ENCODE peak calls at places on chromosomes 2 and 18, in five cellular contexts. One of them, this sample, is unnamed. For H3K4me1, the result is how much of the 10 kb centered on the place peaks cover.

GRCh38 chr2:60297296-60298010 is 256.0 kb downstream of the BCL11A start:
- DNase-seq in hepatocyte: peak
- DNase-seq in cardiac muscle cell: no peak
- DNase-seq in astrocyte: no peak
- DNase-seq in aorta: no peak
- DNase-seq in this sample: peak

GRCh38 chr2:195543902-195544894 is 112.8 kb upstream of the SLC39A10 start:
- DNase-seq in hepatocyte: no peak
- DNase-seq in aorta: no peak
- DNase-seq in cardiac muscle cell: peak
- DNase-seq in astrocyte: peak
- DNase-seq in this sample: no peak

GRCh38 chr2:188319845-188320244 is 28.2 kb downstream of the GULP1 start:
- DNase-seq in hepatocyte: no peak
- DNase-seq in aorta: no peak
- DNase-seq in astrocyte: no peak
- DNase-seq in cardiac muscle cell: no peak
- DNase-seq in this sample: no peak

GRCh38 chr18:58221060-58221725 is 177.2 kb downstream of the NEDD4L start:
- DNase-seq in astrocyte: peak
- DNase-seq in cardiac muscle cell: peak
- DNase-seq in hepatocyte: peak
- DNase-seq in aorta: no peak
- DNase-seq in this sample: no peak

GRCh38 chr18:76489081-76489480 is 6.0 kb downstream of the ZNF516 start:
- DNase-seq in cardiac muscle cell: no peak
- DNase-seq in astrocyte: peak
- DNase-seq in aorta: no peak
- DNase-seq in hepatocyte: no peak
- DNase-seq in this sample: no peak

GRCh38 chr2:127721311-127721977 is 20.1 kb downstream of the SFT2D3 start:
- DNase-seq in astrocyte: peak
- DNase-seq in cardiac muscle cell: no peak
- DNase-seq in aorta: no peak
- DNase-seq in hepatocyte: no peak
- DNase-seq in this sample: no peak

GRCh38 chr2:47344890-47345583 is 57.9 kb upstream of the MSH2 start:
- DNase-seq in astrocyte: peak
- DNase-seq in cardiac muscle cell: peak
- DNase-seq in aorta: no peak
- DNase-seq in hepatocyte: peak
- DNase-seq in this sample: peak

GRCh38 chr18:78957140-78957539 is 22.5 kb upstream of the SALL3 start:
- DNase-seq in aorta: no peak
- DNase-seq in hepatocyte: no peak
- DNase-seq in astrocyte: no peak
- DNase-seq in cardiac muscle cell: no peak
- DNase-seq in this sample: no peak

GRCh38 chr2:37934591-37935513 is 9.8 kb downstream of the RMDN2 start:
- DNase-seq in astrocyte: no peak
- DNase-seq in cardiac muscle cell: no peak
- DNase-seq in aorta: no peak
- DNase-seq in hepatocyte: no peak
- DNase-seq in this sample: no peak

GRCh38 chr2:157777425-157777824 is 98.7 kb downstream of the ACVR1 start:
- DNase-seq in cardiac muscle cell: peak
- DNase-seq in hepatocyte: peak
- DNase-seq in astrocyte: no peak
- DNase-seq in aorta: no peak
- DNase-seq in this sample: peak

GRCh38 chr2:2765176-2765800 is 434.2 kb upstream of the MYT1L start:
- DNase-seq in cardiac muscle cell: no peak
- DNase-seq in hepatocyte: no peak
- DNase-seq in astrocyte: no peak
- DNase-seq in aorta: no peak
- DNase-seq in this sample: no peak

GRCh38 chr2:111227716-111228141 is 107.0 kb downstream of the BCL2L11 start:
- DNase-seq in cardiac muscle cell: peak
- DNase-seq in aorta: no peak
- DNase-seq in astrocyte: peak
- DNase-seq in hepatocyte: no peak
- DNase-seq in this sample: no peak

GRCh38 chr2:71339685-71340084 is 8.1 kb downstream of the ZNF638 start:
- DNase-seq in astrocyte: no peak
- DNase-seq in cardiac muscle cell: no peak
- DNase-seq in hepatocyte: no peak
- DNase-seq in aorta: no peak
- DNase-seq in this sample: no peak
- H3K4me1 ChIP-seq in astrocyte: under half
- H3K4me1 ChIP-seq in cardiac muscle cell: under half
- H3K4me1 ChIP-seq in hepatocyte: under half
- H3K4me1 ChIP-seq in aorta: under half
- H3K4me1 ChIP-seq in this sample: under half

DNA sequence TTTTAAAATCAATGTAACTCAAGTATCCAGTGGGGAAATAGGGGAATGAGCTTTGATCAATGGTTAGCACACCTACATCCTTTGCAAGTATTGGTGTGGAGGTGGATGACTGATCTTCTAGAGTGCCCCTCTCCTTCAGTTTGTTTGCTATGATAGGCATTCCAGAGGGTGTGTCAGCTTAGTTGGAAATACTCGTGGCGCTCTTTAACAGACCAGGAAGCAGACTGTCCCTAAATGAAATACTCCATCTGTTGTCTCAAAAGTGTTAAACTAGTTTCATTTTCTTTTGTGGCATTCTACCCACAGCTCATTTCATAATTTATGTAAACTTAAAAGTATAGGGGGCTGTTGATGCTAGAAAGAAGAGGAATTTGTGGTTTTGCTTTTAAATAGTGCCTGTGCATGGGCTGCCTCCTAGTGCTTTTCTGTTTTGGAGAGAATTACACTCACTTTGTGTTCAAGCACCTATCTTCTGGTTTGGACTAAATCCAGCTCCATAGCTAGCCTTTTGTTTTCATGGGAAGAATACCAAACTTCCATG is 66.2 kb downstream of the STAT1 start:
- DNase-seq in hepatocyte: peak
- DNase-seq in cardiac muscle cell: peak
- DNase-seq in astrocyte: peak
- DNase-seq in aorta: no peak
- DNase-seq in this sample: no peak
- H3K4me3 ChIP-seq in hepatocyte: no peak
- H3K4me3 ChIP-seq in cardiac muscle cell: no peak
- H3K4me3 ChIP-seq in astrocyte: peak
- H3K4me3 ChIP-seq in aorta: no peak
- H3K4me3 ChIP-seq in this sample: no peak

GRCh38 chr2:217922101-217923006 is 80.4 kb downstream of the TNS1 start:
- DNase-seq in cardiac muscle cell: peak
- DNase-seq in astrocyte: peak
- DNase-seq in aorta: peak
- DNase-seq in hepatocyte: no peak
- DNase-seq in this sample: no peak

GRCh38 chr2:217919781-217920351 is 82.9 kb downstream of the TNS1 start:
- DNase-seq in astrocyte: peak
- DNase-seq in hepatocyte: no peak
- DNase-seq in aorta: peak
- DNase-seq in cardiac muscle cell: peak
- DNase-seq in this sample: peak

GRCh38 chr2:217920879-217921603 is 81.8 kb downstream of the TNS1 start:
- DNase-seq in cardiac muscle cell: peak
- DNase-seq in astrocyte: peak
- DNase-seq in aorta: peak
- DNase-seq in hepatocyte: no peak
- DNase-seq in this sample: peak

GRCh38 chr2:217924346-217924901 is 78.4 kb downstream of the TNS1 start:
- DNase-seq in astrocyte: no peak
- DNase-seq in cardiac muscle cell: no peak
- DNase-seq in aorta: no peak
- DNase-seq in hepatocyte: no peak
- DNase-seq in this sample: no peak

GRCh38 chr2:217923007-217923686 is 79.6 kb downstream of the TNS1 start:
- DNase-seq in hepatocyte: no peak
- DNase-seq in aorta: no peak
- DNase-seq in cardiac muscle cell: no peak
- DNase-seq in astrocyte: no peak
- DNase-seq in this sample: no peak
- H3K4me1 ChIP-seq in hepatocyte: half or more
- H3K4me1 ChIP-seq in aorta: under half
- H3K4me1 ChIP-seq in cardiac muscle cell: under half
- H3K4me1 ChIP-seq in astrocyte: half or more
- H3K4me1 ChIP-seq in this sample: under half

DNA sequence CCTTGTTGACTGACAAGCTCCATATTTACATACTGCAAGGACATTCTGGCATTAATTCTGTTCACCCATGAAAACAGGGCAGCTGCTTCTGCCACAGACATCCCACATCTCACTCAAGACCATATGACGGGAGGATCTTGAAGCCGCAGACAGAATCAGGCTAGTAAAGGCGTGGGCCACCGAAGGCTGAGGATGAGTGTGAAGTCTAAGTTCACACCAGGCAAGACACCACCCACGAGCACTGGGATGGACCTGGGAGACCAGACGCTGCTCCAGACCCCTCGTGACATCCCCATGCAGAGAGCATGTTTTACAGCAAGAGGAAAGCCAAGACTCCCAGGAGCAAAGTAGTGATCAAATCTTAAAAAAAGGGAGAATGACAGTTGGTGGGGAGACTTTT is 3.2 kb downstream of the FHL2 start:
- DNase-seq in astrocyte: no peak
- DNase-seq in aorta: no peak
- DNase-seq in cardiac muscle cell: no peak
- DNase-seq in hepatocyte: no peak
- DNase-seq in this sample: no peak
- H3K4me3 ChIP-seq in astrocyte: peak
- H3K4me3 ChIP-seq in aorta: no peak
- H3K4me3 ChIP-seq in cardiac muscle cell: no peak
- H3K4me3 ChIP-seq in hepatocyte: no peak
- H3K4me3 ChIP-seq in this sample: no peak

GRCh38 chr2:207138573-207139297 is 27.0 kb downstream of the KLF7 start:
- DNase-seq in astrocyte: no peak
- DNase-seq in aorta: no peak
- DNase-seq in hepatocyte: no peak
- DNase-seq in cardiac muscle cell: no peak
- DNase-seq in this sample: no peak
- H3K4me1 ChIP-seq in astrocyte: under half
- H3K4me1 ChIP-seq in aorta: under half
- H3K4me1 ChIP-seq in hepatocyte: under half
- H3K4me1 ChIP-seq in cardiac muscle cell: under half
- H3K4me1 ChIP-seq in this sample: under half

GRCh38 chr2:144240656-144241339 is 279.1 kb downstream of the ZEB2 start:
- DNase-seq in cardiac muscle cell: no peak
- DNase-seq in astrocyte: no peak
- DNase-seq in aorta: no peak
- DNase-seq in hepatocyte: no peak
- DNase-seq in this sample: no peak

GRCh38 chr2:144242311-144242710 is 277.6 kb downstream of the ZEB2 start:
- DNase-seq in cardiac muscle cell: no peak
- DNase-seq in hepatocyte: no peak
- DNase-seq in aorta: no peak
- DNase-seq in astrocyte: no peak
- DNase-seq in this sample: no peak

GRCh38 chr2:144248350-144249034 is 271.4 kb downstream of the ZEB2 start:
- DNase-seq in astrocyte: no peak
- DNase-seq in aorta: no peak
- DNase-seq in hepatocyte: no peak
- DNase-seq in cardiac muscle cell: no peak
- DNase-seq in this sample: no peak

GRCh38 chr2:144241801-144242200 is 278.1 kb downstream of the ZEB2 start:
- DNase-seq in cardiac muscle cell: no peak
- DNase-seq in astrocyte: no peak
- DNase-seq in hepatocyte: no peak
- DNase-seq in aorta: no peak
- DNase-seq in this sample: no peak

DNA sequence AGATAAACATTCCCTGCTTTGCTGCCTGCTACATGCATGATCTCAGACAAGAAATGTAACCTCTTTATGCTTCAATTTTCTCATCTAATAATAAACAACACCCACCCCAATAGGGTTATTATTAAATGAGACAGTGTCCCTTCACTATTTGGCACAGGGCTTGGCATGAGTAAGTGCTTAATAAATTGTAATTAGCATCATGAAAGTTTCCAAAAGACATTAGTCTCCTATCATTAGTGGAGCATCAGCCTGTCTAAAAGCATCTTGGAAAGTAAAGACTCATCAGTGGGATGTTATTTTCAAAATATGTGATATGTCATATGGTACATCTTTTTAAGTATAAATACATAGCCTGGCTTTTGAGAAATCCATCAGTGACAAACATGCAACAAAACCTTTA is 275.0 kb downstream of the ZEB2 start:
- DNase-seq in astrocyte: no peak
- DNase-seq in cardiac muscle cell: no peak
- DNase-seq in hepatocyte: no peak
- DNase-seq in aorta: no peak
- DNase-seq in this sample: no peak
- H3K4me3 ChIP-seq in astrocyte: no peak
- H3K4me3 ChIP-seq in cardiac muscle cell: no peak
- H3K4me3 ChIP-seq in hepatocyte: no peak
- H3K4me3 ChIP-seq in aorta: no peak
- H3K4me3 ChIP-seq in this sample: no peak

GRCh38 chr2:217854684-217855083 is 148.1 kb downstream of the TNS1 start:
- DNase-seq in cardiac muscle cell: no peak
- DNase-seq in aorta: peak
- DNase-seq in hepatocyte: no peak
- DNase-seq in astrocyte: no peak
- DNase-seq in this sample: no peak

GRCh38 chr2:217853301-217853881 is 149.4 kb downstream of the TNS1 start:
- DNase-seq in astrocyte: no peak
- DNase-seq in hepatocyte: peak
- DNase-seq in cardiac muscle cell: peak
- DNase-seq in aorta: peak
- DNase-seq in this sample: no peak

GRCh38 chr2:217856159-217856558 is 146.6 kb downstream of the TNS1 start:
- DNase-seq in hepatocyte: no peak
- DNase-seq in cardiac muscle cell: no peak
- DNase-seq in aorta: peak
- DNase-seq in astrocyte: no peak
- DNase-seq in this sample: no peak

GRCh38 chr2:217852812-217853211 is 150.0 kb downstream of the TNS1 start:
- DNase-seq in astrocyte: no peak
- DNase-seq in aorta: peak
- DNase-seq in hepatocyte: no peak
- DNase-seq in cardiac muscle cell: no peak
- DNase-seq in this sample: no peak

GRCh38 chr2:217853961-217854360 is 148.8 kb downstream of the TNS1 start:
- DNase-seq in cardiac muscle cell: no peak
- DNase-seq in astrocyte: no peak
- DNase-seq in aorta: peak
- DNase-seq in hepatocyte: no peak
- DNase-seq in this sample: no peak
- H3K4me1 ChIP-seq in cardiac muscle cell: half or more
- H3K4me1 ChIP-seq in astrocyte: half or more
- H3K4me1 ChIP-seq in aorta: under half
- H3K4me1 ChIP-seq in hepatocyte: under half
- H3K4me1 ChIP-seq in this sample: under half

GRCh38 chr2:145156199-145156598 is 636.3 kb upstream of the ZEB2 start:
- DNase-seq in hepatocyte: no peak
- DNase-seq in astrocyte: no peak
- DNase-seq in cardiac muscle cell: no peak
- DNase-seq in aorta: no peak
- DNase-seq in this sample: no peak
- H3K4me3 ChIP-seq in hepatocyte: no peak
- H3K4me3 ChIP-seq in astrocyte: no peak
- H3K4me3 ChIP-seq in cardiac muscle cell: no peak
- H3K4me3 ChIP-seq in aorta: no peak
- H3K4me3 ChIP-seq in this sample: no peak

This sample was measured in mucosa of descending colon.